ENCODE peak calls at places on chromosomes 6 and 20, in five cellular contexts. S, E, B, P and F are unnamed samples.

GRCh38 chr6:6516643-6517042 is 71.9 kb upstream of the LY86 start:
- DNase-seq in B (no peak), E (peak; percentile 26), S (no peak), P (no peak), F (peak; percentile 35)

GRCh38 chr6:157019733-157020132 is 242.6 kb downstream of the ARID1B start:
- DNase-seq in P (no peak), S (peak; percentile 57), B (no peak), E (no peak), F (no peak)

GRCh38 chr20:24694727-24695528 is 225.5 kb downstream of the SYNDIG1 start:
- DNase-seq in B (no peak), P (no peak), S (no peak), E (no peak), F (no peak)

GRCh38 chr6:21869085-21869771 is 275.7 kb downstream of the SOX4 start:
- DNase-seq in S (no peak), E (no peak), P (no peak), B (no peak), F (no peak)

GRCh38 chr20:45163071-45163803 is 11.5 kb upstream of the PI3 start:
- DNase-seq in B (no peak), S (no peak), P (no peak), E (no peak), F (no peak)

GRCh38 chr6:127100510-127101140 is 17.8 kb upstream of the RSPO3 start:
- DNase-seq in E (no peak), S (peak; percentile 64), B (no peak), P (no peak), F (no peak)

GRCh38 chr6:133814797-133815196 is 74.1 kb upstream of the TCF21 start:
- DNase-seq in S (peak; percentile 72), P (no peak), E (peak; percentile 10), B (no peak), F (no peak)

GRCh38 chr20:5511082-5511481 is 194.3 kb upstream of the PROKR2 start:
- DNase-seq in S (no peak), E (no peak), B (no peak), P (no peak), F (no peak)

GRCh38 chr20:5786930-5787826 is 37.0 kb downstream of the SHLD1 start:
- DNase-seq in S (peak; percentile 86), P (no peak), B (no peak), E (no peak), F (no peak)

GRCh38 chr6:166415306-166415705 is 32.6 kb upstream of the MPC1 start:
- DNase-seq in E (no peak), S (no peak), P (no peak), B (no peak), F (no peak)

GRCh38 chr20:59829415-59830106 is 103.9 kb downstream of the SYCP2 start:
- DNase-seq in S (no peak), B (no peak), P (no peak), E (peak; percentile 74), F (no peak)

GRCh38 chr6:27414996-27415395 is 26.4 kb downstream of the ZNF391 start:
- DNase-seq in B (no peak), E (no peak), S (no peak), P (no peak), F (no peak)

GRCh38 chr20:4814696-4815252 is 93.1 kb downstream of the PRND start:
- DNase-seq in B (no peak), E (no peak), P (no peak), S (no peak), F (peak; percentile 57)